ENCODE peak calls at places on chromosomes 11 and 22, in eight cellular contexts. R, Q, L, F, U, M, K and G are unnamed samples.

GRCh38 chr11:62238151-62238550 is 3.9 kb upstream of the SCGB1D2 start:
- DNase-seq in M (no peak), Q (no peak), K (no peak), R (no peak), F (no peak), U (no peak), L (no peak), G (no peak)

GRCh38 chr11:131866535-131867400 is 496.4 kb downstream of the NTM start:
- DNase-seq in U (no peak), F (peak), R (no peak), L (no peak), K (no peak), M (no peak), Q (no peak), G (no peak)

GRCh38 chr22:28151241-28151640 is 232.2 kb upstream of the PITPNB start:
- DNase-seq in R (no peak), K (no peak), M (no peak), F (no peak), Q (no peak), U (no peak), L (no peak), G (no peak)

GRCh38 chr11:32105871-32106312 is 15.0 kb downstream of the RCN1 start:
- DNase-seq in U (no peak), L (no peak), K (no peak), F (no peak), Q (no peak), M (no peak), R (no peak), G (no peak)

GRCh38 chr11:11786771-11787170 is 55.0 kb upstream of the USP47 start:
- DNase-seq in R (no peak), F (peak), L (peak), Q (no peak), U (peak), M (no peak), K (no peak), G (peak)

GRCh38 chr11:11965656-11966353 is 42.6 kb downstream of the DKK3 start:
- DNase-seq in K (no peak), Q (no peak), F (no peak), L (no peak), U (no peak), R (no peak), M (no peak), G (no peak)

GRCh38 chr11:65434057-65434666 is 11.6 kb downstream of the NEAT1 start:
- DNase-seq in F (no peak), R (no peak), K (no peak), M (no peak), U (no peak), L (no peak), Q (no peak), G (no peak)

GRCh38 chr11:57294225-57295131 is 30.3 kb downstream of the TNKS1BP1 start:
- DNase-seq in F (no peak), R (no peak), M (no peak), Q (no peak), U (no peak), K (no peak), L (no peak), G (no peak)

GRCh38 chr11:116651757-116652237 is 121.0 kb downstream of the BUD13 start:
- DNase-seq in M (no peak), F (no peak), Q (no peak), L (no peak), K (no peak), R (no peak), U (no peak), G (no peak)

GRCh38 chr11:102530558-102530957 is at the start of gene MMP7:
- DNase-seq in M (no peak), K (no peak), U (no peak), L (peak), R (no peak), F (no peak), Q (no peak), G (peak)

GRCh38 chr11:11620251-11620965 is 1.4 kb downstream of the GALNT18 start:
- DNase-seq in K (no peak), R (no peak), U (no peak), Q (no peak), F (peak), L (no peak), M (no peak), G (no peak)

GRCh38 chr11:112597290-112597689 is 336.6 kb upstream of the PLET1 start:
- DNase-seq in L (no peak), R (no peak), U (no peak), F (no peak), K (no peak), M (no peak), Q (no peak), G (no peak)